ENCODE peak calls at places on chromosomes 6 and 20, in four cellular contexts. F is WTC11, Z is GM12878, J is HepG2. B is an unnamed sample.

GRCh38 chr20:33131949-33132822 is 35.8 kb upstream of the BPIFA2 start:
- DNase-seq in Z (no peak), J (no peak), F (peak), B (no peak)

GRCh38 chr6:100126682-100127484 is 132.9 kb upstream of the MCHR2 start:
- DNase-seq in J (no peak), Z (no peak), F (no peak), B (no peak)

GRCh38 chr6:155523821-155524238 is 68.2 kb upstream of the NOX3 start:
- DNase-seq in J (no peak), F (peak), Z (no peak), B (no peak)

GRCh38 chr6:140017470-140017869 is 643.0 kb upstream of the CITED2 start:
- DNase-seq in J (no peak), Z (no peak), F (no peak), B (no peak)

GRCh38 chr6:158010591-158011477 is 29.2 kb downstream of the SYNJ2 start:
- DNase-seq in J (peak), Z (no peak), F (no peak), B (no peak)

GRCh38 chr20:31594558-31595379 is 10.3 kb upstream of the ID1 start:
- DNase-seq in Z (no peak), J (peak), F (peak), B (peak)

GRCh38 chr6:116292553-116292952 is 12.8 kb upstream of the TSPYL1 start:
- DNase-seq in Z (no peak), F (no peak), J (no peak), B (no peak)

GRCh38 chr6:146905313-146905712 is 298.9 kb upstream of the STXBP5 start:
- DNase-seq in F (no peak), J (peak), Z (no peak), B (peak)

GRCh38 chr6:162404926-162405325 is 322.6 kb downstream of the PRKN start:
- DNase-seq in Z (no peak), J (no peak), F (no peak), B (no peak)

GRCh38 chr6:30781697-30782424 is 37.5 kb upstream of the IER3 start:
- DNase-seq in J (peak), Z (peak), F (no peak), B (peak)

GRCh38 chr6:49692534-49692933 is 20.8 kb downstream of the CRISP2 start:
- DNase-seq in J (no peak), F (no peak), Z (no peak), B (no peak)

GRCh38 chr6:79946773-79947190 is 571 bp downstream of the ELOVL4 start:
- DNase-seq in Z (no peak), J (no peak), F (no peak), B (peak)
- TF ChIP-seq ESRRA in Z (no peak), J (no peak), F (no peak), B (no peak)

DNA sequence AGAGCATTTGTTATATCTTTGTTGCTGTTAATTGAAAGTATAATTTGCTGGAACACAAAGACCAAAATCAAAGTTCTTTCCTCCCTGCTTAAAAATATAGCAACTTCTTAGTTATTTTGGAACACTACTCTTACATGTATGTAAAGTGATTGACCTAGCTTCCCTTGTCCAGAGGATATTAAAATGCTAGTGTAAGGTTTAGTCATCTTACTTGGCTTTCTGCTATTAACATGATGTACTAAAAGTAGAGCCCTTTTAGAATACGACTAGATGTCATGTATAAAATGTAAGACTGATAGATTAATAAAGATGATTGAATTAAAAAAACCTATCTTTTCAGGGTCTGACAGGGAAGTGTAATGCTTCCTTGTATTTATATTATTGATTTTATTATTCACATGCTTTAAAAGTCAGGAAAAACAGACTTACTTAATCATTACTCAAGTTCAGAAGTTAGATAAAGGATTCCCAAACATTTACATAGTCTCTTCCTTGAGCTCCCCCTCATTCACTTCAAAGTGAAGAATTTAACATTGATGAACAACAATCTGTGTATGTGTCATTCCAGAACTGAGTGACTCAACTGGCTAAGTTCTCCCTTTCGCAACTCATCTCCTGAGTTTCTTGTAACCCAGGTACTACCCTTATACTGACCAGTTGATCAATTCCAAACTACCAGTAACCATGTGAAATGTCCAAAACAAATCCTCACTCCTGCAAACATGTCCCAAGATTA is 50.9 kb downstream of the BTBD9 start:
- DNase-seq in F (no peak), J (peak), Z (no peak), B (peak)
- TF ChIP-seq ESRRA in F (no peak), J (no peak), Z (no peak), B (no peak)

DNA sequence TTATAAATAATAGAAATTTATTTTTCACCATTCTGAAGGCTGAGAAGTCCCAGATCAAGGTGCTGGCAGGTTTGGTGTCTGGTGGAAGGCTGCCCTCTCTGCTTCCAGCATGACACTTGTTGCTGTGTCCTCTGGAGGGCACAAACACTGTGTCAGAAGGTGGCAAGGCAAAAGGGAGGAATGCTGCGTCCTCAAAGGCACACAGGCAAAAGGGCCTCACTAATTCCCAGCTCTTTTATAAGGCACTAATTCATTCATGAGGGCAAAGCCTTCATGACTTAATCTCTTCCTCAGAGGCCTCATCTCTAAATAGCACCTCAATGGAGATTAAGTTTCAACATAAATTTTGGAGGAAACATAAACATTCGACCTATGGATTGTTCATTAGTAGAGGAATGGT is 209.5 kb upstream of the SMLR1 start:
- DNase-seq in F (no peak), Z (no peak), J (no peak), B (no peak)
- TF ChIP-seq ESRRA in F (no peak), Z (no peak), J (no peak), B (no peak)

GRCh38 chr6:50818673-50819072 is at the start of gene TFAP2B:
- DNase-seq in F (no peak), Z (no peak), J (no peak), B (no peak)

GRCh38 chr6:50817638-50817950 is 1.1 kb upstream of the TFAP2B start:
- DNase-seq in Z (no peak), J (no peak), F (no peak), B (no peak)

GRCh38 chr6:50820590-50821234 is 2.0 kb downstream of the TFAP2B start:
- DNase-seq in Z (no peak), F (no peak), J (no peak), B (no peak)

GRCh38 chr6:50819906-50820589 is 1.4 kb downstream of the TFAP2B start:
- DNase-seq in Z (no peak), J (no peak), F (peak), B (no peak)

DNA sequence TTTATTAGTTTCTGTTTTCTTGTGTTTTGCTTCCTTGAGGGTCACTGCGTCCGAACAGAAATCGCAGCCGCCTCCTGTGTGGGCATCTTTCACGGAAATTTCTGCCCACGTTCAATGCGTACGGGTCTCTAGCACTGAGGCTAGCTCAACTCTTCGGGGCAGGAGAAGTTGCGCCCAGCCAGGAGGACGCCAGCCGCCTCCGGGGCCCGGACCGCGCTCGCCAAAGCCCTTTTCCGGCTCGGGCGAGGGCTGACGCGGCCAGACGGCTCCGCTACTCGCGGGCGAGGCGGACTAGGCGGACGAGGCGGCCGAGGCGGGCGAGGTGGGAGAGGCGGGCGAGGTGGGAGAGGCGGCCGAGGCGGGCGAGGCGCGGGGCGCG is 845 bp downstream of the TFAP2B start:
- DNase-seq in J (no peak), F (peak), Z (no peak), B (no peak)
- TF ChIP-seq ESRRA in J (no peak), F (no peak), Z (no peak), B (no peak)